ENCODE peak calls at places on chromosomes 13 and 19, in seven cellular contexts. One of them, this sample, is unnamed.

GRCh38 chr19:16836115-16836905 is 7.1 kb downstream of the SIN3B start:
- DNase-seq in HepG2: no peak
- DNase-seq in HCT116: no peak
- DNase-seq in SK-N-SH: no peak
- DNase-seq in K562: peak
- DNase-seq in GM12878: peak
- DNase-seq in H1: no peak
- DNase-seq in this sample: no peak

GRCh38 chr19:58544591-58545285 is 874 bp downstream of the TRIM28 start:
- DNase-seq in HCT116: no peak
- DNase-seq in K562: peak
- DNase-seq in SK-N-SH: peak
- DNase-seq in GM12878: no peak
- DNase-seq in HepG2: no peak
- DNase-seq in H1: no peak
- DNase-seq in this sample: peak

GRCh38 chr13:42333613-42334328 is 61.8 kb downstream of the AKAP11 start:
- DNase-seq in HCT116: no peak
- DNase-seq in K562: peak
- DNase-seq in HepG2: peak
- DNase-seq in H1: no peak
- DNase-seq in SK-N-SH: no peak
- DNase-seq in GM12878: no peak
- DNase-seq in this sample: peak

GRCh38 chr19:32448026-32448425 is 42.5 kb downstream of the DPY19L3 start:
- DNase-seq in SK-N-SH: no peak
- DNase-seq in GM12878: no peak
- DNase-seq in K562: no peak
- DNase-seq in HepG2: no peak
- DNase-seq in HCT116: no peak
- DNase-seq in H1: no peak
- DNase-seq in this sample: no peak

GRCh38 chr13:44426461-44426860 is 52.8 kb downstream of the SERP2 start:
- DNase-seq in H1: no peak
- DNase-seq in HepG2: no peak
- DNase-seq in HCT116: no peak
- DNase-seq in SK-N-SH: no peak
- DNase-seq in GM12878: no peak
- DNase-seq in K562: no peak
- DNase-seq in this sample: no peak

GRCh38 chr19:7366701-7367420 is 18.1 kb downstream of the ARHGEF18 start:
- DNase-seq in HepG2: peak
- DNase-seq in K562: peak
- DNase-seq in H1: no peak
- DNase-seq in GM12878: no peak
- DNase-seq in SK-N-SH: no peak
- DNase-seq in HCT116: peak
- DNase-seq in this sample: peak

GRCh38 chr19:16715613-16716012 is 4.0 kb upstream of the NWD1 start:
- DNase-seq in HCT116: no peak
- DNase-seq in K562: no peak
- DNase-seq in SK-N-SH: no peak
- DNase-seq in GM12878: no peak
- DNase-seq in HepG2: no peak
- DNase-seq in H1: no peak
- DNase-seq in this sample: no peak

GRCh38 chr19:14661372-14661924 is 13.2 kb downstream of the ADGRE3 start:
- DNase-seq in HCT116: no peak
- DNase-seq in H1: no peak
- DNase-seq in K562: no peak
- DNase-seq in GM12878: no peak
- DNase-seq in SK-N-SH: no peak
- DNase-seq in HepG2: no peak
- DNase-seq in this sample: peak

GRCh38 chr19:1267441-1268391 is 1.4 kb upstream of the CIRBP start:
- DNase-seq in GM12878: no peak
- DNase-seq in H1: no peak
- DNase-seq in HepG2: no peak
- DNase-seq in HCT116: no peak
- DNase-seq in K562: peak
- DNase-seq in SK-N-SH: no peak
- DNase-seq in this sample: no peak

GRCh38 chr19:1266116-1266817 is 2.9 kb upstream of the CIRBP start:
- DNase-seq in H1: no peak
- DNase-seq in SK-N-SH: peak
- DNase-seq in HCT116: no peak
- DNase-seq in HepG2: peak
- DNase-seq in GM12878: no peak
- DNase-seq in K562: peak
- DNase-seq in this sample: peak

GRCh38 chr19:1265611-1266115 is 3.5 kb upstream of the CIRBP start:
- DNase-seq in HCT116: no peak
- DNase-seq in GM12878: no peak
- DNase-seq in SK-N-SH: no peak
- DNase-seq in HepG2: no peak
- DNase-seq in K562: peak
- DNase-seq in H1: no peak
- DNase-seq in this sample: no peak

GRCh38 chr19:1268392-1269064 is 604 bp upstream of the CIRBP start:
- DNase-seq in SK-N-SH: no peak
- DNase-seq in HCT116: no peak
- DNase-seq in H1: no peak
- DNase-seq in HepG2: no peak
- DNase-seq in K562: peak
- DNase-seq in GM12878: no peak
- DNase-seq in this sample: no peak

GRCh38 chr19:1266818-1267440 is 2.2 kb upstream of the CIRBP start:
- DNase-seq in H1: no peak
- DNase-seq in SK-N-SH: peak
- DNase-seq in GM12878: no peak
- DNase-seq in HepG2: no peak
- DNase-seq in K562: peak
- DNase-seq in HCT116: no peak
- DNase-seq in this sample: no peak
- TF ChIP-seq JUND in H1: peak
- TF ChIP-seq JUND in SK-N-SH: no peak
- TF ChIP-seq JUND in GM12878: no peak
- TF ChIP-seq JUND in HepG2: no peak
- TF ChIP-seq JUND in K562: no peak
- TF ChIP-seq JUND in HCT116: no peak
- TF ChIP-seq JUND in this sample: no peak

DNA sequence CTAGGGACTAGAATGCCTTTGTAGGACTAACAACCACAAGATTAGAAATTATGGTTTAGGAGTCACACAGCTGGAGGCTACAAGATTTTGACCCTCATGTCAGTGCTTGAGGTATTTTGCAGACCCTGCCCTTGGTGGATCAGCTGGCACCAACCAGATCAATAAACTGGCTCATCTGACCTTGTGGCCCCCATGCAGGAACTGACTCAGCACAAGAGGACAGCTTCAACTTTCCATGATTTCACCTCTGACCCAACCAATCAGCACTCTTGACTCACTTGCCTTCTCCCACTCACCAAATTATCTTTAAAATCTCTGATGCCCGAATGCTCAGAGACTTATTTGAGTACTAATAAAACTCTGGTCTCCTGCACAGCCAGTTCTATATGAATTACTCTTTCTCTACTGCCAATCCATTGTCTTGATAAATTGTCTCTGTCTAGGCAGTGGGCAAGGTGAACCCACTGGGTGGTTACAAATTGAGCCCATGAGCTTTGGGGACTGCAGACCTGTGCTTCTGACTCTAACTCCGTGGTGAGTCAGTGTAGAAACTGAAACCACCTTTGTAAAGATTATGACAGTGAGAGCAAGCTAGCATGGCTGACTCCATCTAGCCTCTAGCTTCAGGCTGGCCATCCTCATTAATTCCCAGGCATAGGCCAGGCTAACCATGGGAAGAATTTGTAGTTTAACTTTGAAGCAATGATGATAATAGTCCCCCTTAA is 33.8 kb upstream of the CEACAM8 start:
- DNase-seq in SK-N-SH: no peak
- DNase-seq in HepG2: no peak
- DNase-seq in H1: no peak
- DNase-seq in HCT116: no peak
- DNase-seq in GM12878: no peak
- DNase-seq in K562: no peak
- DNase-seq in this sample: no peak
- TF ChIP-seq JUND in SK-N-SH: no peak
- TF ChIP-seq JUND in HepG2: no peak
- TF ChIP-seq JUND in H1: no peak
- TF ChIP-seq JUND in HCT116: no peak
- TF ChIP-seq JUND in GM12878: no peak
- TF ChIP-seq JUND in K562: no peak
- TF ChIP-seq JUND in this sample: no peak

GRCh38 chr19:50510700-50511068 is 307 bp downstream of the JOSD2 start:
- DNase-seq in HepG2: no peak
- DNase-seq in K562: no peak
- DNase-seq in H1: no peak
- DNase-seq in SK-N-SH: no peak
- DNase-seq in HCT116: no peak
- DNase-seq in GM12878: no peak
- DNase-seq in this sample: no peak
- TF ChIP-seq JUND in HepG2: no peak
- TF ChIP-seq JUND in K562: no peak
- TF ChIP-seq JUND in H1: no peak
- TF ChIP-seq JUND in SK-N-SH: no peak
- TF ChIP-seq JUND in HCT116: no peak
- TF ChIP-seq JUND in GM12878: no peak
- TF ChIP-seq JUND in this sample: no peak

GRCh38 chr13:109297628-109298027 is 488.8 kb downstream of the IRS2 start:
- DNase-seq in SK-N-SH: peak
- DNase-seq in H1: no peak
- DNase-seq in K562: no peak
- DNase-seq in GM12878: no peak
- DNase-seq in HCT116: no peak
- DNase-seq in HepG2: no peak
- DNase-seq in this sample: no peak
- TF ChIP-seq JUND in SK-N-SH: no peak
- TF ChIP-seq JUND in H1: no peak
- TF ChIP-seq JUND in K562: no peak
- TF ChIP-seq JUND in GM12878: no peak
- TF ChIP-seq JUND in HCT116: no peak
- TF ChIP-seq JUND in HepG2: no peak
- TF ChIP-seq JUND in this sample: no peak

GRCh38 chr13:26568132-26568815 is 10.8 kb downstream of the WASF3 start:
- DNase-seq in HepG2: no peak
- DNase-seq in H1: no peak
- DNase-seq in K562: no peak
- DNase-seq in HCT116: no peak
- DNase-seq in SK-N-SH: no peak
- DNase-seq in GM12878: no peak
- DNase-seq in this sample: no peak

GRCh38 chr13:26561636-26562537 is 4.4 kb downstream of the WASF3 start:
- DNase-seq in HepG2: peak
- DNase-seq in K562: no peak
- DNase-seq in GM12878: no peak
- DNase-seq in H1: no peak
- DNase-seq in SK-N-SH: peak
- DNase-seq in HCT116: no peak
- DNase-seq in this sample: no peak

GRCh38 chr13:26562538-26562890 is 5.0 kb downstream of the WASF3 start:
- DNase-seq in HCT116: no peak
- DNase-seq in SK-N-SH: peak
- DNase-seq in GM12878: no peak
- DNase-seq in HepG2: no peak
- DNase-seq in K562: no peak
- DNase-seq in H1: no peak
- DNase-seq in this sample: no peak

GRCh38 chr13:26560456-26560855 is 3.0 kb downstream of the WASF3 start:
- DNase-seq in SK-N-SH: peak
- DNase-seq in GM12878: no peak
- DNase-seq in HepG2: no peak
- DNase-seq in K562: no peak
- DNase-seq in HCT116: no peak
- DNase-seq in H1: no peak
- DNase-seq in this sample: no peak

DNA sequence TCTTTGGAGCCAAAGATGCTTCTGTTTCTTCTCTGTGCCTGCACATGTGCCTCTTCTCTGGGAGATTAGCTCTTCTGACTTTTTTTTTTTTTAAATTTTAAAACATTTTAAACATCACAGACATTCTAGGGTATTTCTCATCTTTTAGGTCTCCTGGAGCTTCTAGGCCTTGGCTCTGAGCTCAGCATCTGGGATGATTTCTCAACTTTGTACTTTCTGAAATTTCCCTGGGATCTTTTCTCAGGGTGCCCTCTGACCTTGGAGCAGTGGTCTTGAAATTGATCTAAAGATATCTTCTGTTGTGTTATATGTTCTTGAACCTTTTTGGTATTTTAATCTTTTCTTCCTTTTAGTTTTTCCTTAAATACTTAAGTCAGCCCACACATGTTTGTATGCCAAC is 6.2 kb downstream of the WASF3 start:
- DNase-seq in GM12878: no peak
- DNase-seq in K562: no peak
- DNase-seq in HCT116: no peak
- DNase-seq in SK-N-SH: no peak
- DNase-seq in HepG2: no peak
- DNase-seq in H1: no peak
- DNase-seq in this sample: no peak
- TF ChIP-seq JUND in GM12878: no peak
- TF ChIP-seq JUND in K562: no peak
- TF ChIP-seq JUND in HCT116: no peak
- TF ChIP-seq JUND in SK-N-SH: no peak
- TF ChIP-seq JUND in HepG2: no peak
- TF ChIP-seq JUND in H1: no peak
- TF ChIP-seq JUND in this sample: no peak

DNA sequence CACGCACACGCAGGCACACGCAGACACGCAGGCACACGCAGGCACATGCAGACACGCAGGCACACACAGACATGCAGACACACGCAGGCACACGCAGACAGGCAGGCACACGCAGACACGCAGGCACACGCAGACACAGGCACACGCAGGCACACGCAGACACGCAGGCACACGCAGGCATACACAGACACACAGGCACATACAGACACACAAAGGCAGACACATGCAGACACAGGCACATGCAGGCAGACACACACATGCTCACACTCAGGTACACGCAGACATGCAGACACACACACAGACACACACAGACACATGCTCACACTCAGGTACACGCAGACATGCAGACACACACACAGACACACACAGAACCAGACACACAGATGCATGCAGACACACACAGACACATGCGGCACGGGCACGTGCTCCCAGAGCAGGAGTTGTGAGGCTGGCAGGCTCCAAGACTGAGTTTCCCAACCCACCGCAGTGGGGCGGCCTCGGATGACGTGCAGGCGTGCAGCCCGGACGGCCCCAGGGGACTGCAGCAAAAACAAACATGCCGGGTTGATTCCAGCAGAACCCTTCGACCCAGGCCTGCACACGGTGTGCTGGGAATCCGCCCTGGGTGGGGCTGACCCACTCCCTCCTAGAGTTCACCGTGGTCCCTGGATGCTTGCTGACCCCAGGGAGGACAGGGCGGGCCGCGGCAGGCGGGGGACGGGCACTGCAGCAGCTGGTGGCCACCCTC is 100.0 kb downstream of the GADD45B start:
- DNase-seq in K562: no peak
- DNase-seq in HepG2: peak
- DNase-seq in SK-N-SH: peak
- DNase-seq in GM12878: no peak
- DNase-seq in HCT116: no peak
- DNase-seq in H1: no peak
- DNase-seq in this sample: no peak
- TF ChIP-seq JUND in K562: no peak
- TF ChIP-seq JUND in HepG2: peak
- TF ChIP-seq JUND in SK-N-SH: no peak
- TF ChIP-seq JUND in GM12878: no peak
- TF ChIP-seq JUND in HCT116: no peak
- TF ChIP-seq JUND in H1: no peak
- TF ChIP-seq JUND in this sample: no peak

GRCh38 chr13:75383064-75383715 is 98.8 kb downstream of the TBC1D4 start:
- DNase-seq in HCT116: no peak
- DNase-seq in K562: no peak
- DNase-seq in H1: no peak
- DNase-seq in SK-N-SH: no peak
- DNase-seq in GM12878: no peak
- DNase-seq in HepG2: no peak
- DNase-seq in this sample: no peak
- TF ChIP-seq JUND in HCT116: no peak
- TF ChIP-seq JUND in K562: no peak
- TF ChIP-seq JUND in H1: no peak
- TF ChIP-seq JUND in SK-N-SH: no peak
- TF ChIP-seq JUND in GM12878: no peak
- TF ChIP-seq JUND in HepG2: no peak
- TF ChIP-seq JUND in this sample: no peak